ENCODE peak calls at places on chromosomes 16 and 17, in six cellular contexts. One of them, this sample, is unnamed.
A peak's percentile ranks its signal among the peaks of the same experiment; 100 is the strongest.

GRCh38 chr16:57308041-57308440 is 23.6 kb upstream of the PLLP start:
- DNase-seq in stimulated activated effector memory CD8-positive, alpha-beta T cell treated with anti-CD3 and anti-CD28 coated beads, Interleukin-12 subunit alpha, Interleukin-12 subunit beta, amount 100 ng/mL, for 72 hours: no peak
- DNase-seq in germinal center: no peak
- DNase-seq in stimulated activated CD8-positive, alpha-beta memory T cell treated with anti-CD3 and anti-CD28 coated beads, Interleukin-15, amount 100 ng/mL, for 4 hours: no peak
- DNase-seq in amygdala: no peak
- DNase-seq in GOT3: no peak
- DNase-seq in this sample: no peak

GRCh38 chr16:630024-630814 is 566 bp upstream of the WFIKKN1 start:
- DNase-seq in GOT3: no peak
- DNase-seq in stimulated activated effector memory CD8-positive, alpha-beta T cell treated with anti-CD3 and anti-CD28 coated beads, Interleukin-12 subunit alpha, Interleukin-12 subunit beta, amount 100 ng/mL, for 72 hours: no peak
- DNase-seq in germinal center: no peak
- DNase-seq in amygdala: no peak
- DNase-seq in stimulated activated CD8-positive, alpha-beta memory T cell treated with anti-CD3 and anti-CD28 coated beads, Interleukin-15, amount 100 ng/mL, for 4 hours: no peak
- DNase-seq in this sample: no peak

GRCh38 chr17:76080934-76081287 is 1.9 kb downstream of the ZACN start:
- DNase-seq in germinal center: no peak
- DNase-seq in amygdala: no peak
- DNase-seq in GOT3: no peak
- DNase-seq in stimulated activated effector memory CD8-positive, alpha-beta T cell treated with anti-CD3 and anti-CD28 coated beads, Interleukin-12 subunit alpha, Interleukin-12 subunit beta, amount 100 ng/mL, for 72 hours: no peak
- DNase-seq in stimulated activated CD8-positive, alpha-beta memory T cell treated with anti-CD3 and anti-CD28 coated beads, Interleukin-15, amount 100 ng/mL, for 4 hours: no peak
- DNase-seq in this sample: no peak

GRCh38 chr17:21530841-21531240 is 154.7 kb downstream of the KCNJ12 start:
- DNase-seq in stimulated activated effector memory CD8-positive, alpha-beta T cell treated with anti-CD3 and anti-CD28 coated beads, Interleukin-12 subunit alpha, Interleukin-12 subunit beta, amount 100 ng/mL, for 72 hours: no peak
- DNase-seq in germinal center: no peak
- DNase-seq in GOT3: no peak
- DNase-seq in amygdala: no peak
- DNase-seq in stimulated activated CD8-positive, alpha-beta memory T cell treated with anti-CD3 and anti-CD28 coated beads, Interleukin-15, amount 100 ng/mL, for 4 hours: no peak
- DNase-seq in this sample: no peak

GRCh38 chr17:81385320-81386111 is 9.7 kb upstream of the BAHCC1 start:
- DNase-seq in amygdala: peak; percentile 98
- DNase-seq in stimulated activated effector memory CD8-positive, alpha-beta T cell treated with anti-CD3 and anti-CD28 coated beads, Interleukin-12 subunit alpha, Interleukin-12 subunit beta, amount 100 ng/mL, for 72 hours: no peak
- DNase-seq in GOT3: no peak
- DNase-seq in stimulated activated CD8-positive, alpha-beta memory T cell treated with anti-CD3 and anti-CD28 coated beads, Interleukin-15, amount 100 ng/mL, for 4 hours: no peak
- DNase-seq in germinal center: no peak
- DNase-seq in this sample: no peak

GRCh38 chr16:27439273-27440018 is 37.5 kb downstream of the IL21R start:
- DNase-seq in amygdala: no peak
- DNase-seq in stimulated activated effector memory CD8-positive, alpha-beta T cell treated with anti-CD3 and anti-CD28 coated beads, Interleukin-12 subunit alpha, Interleukin-12 subunit beta, amount 100 ng/mL, for 72 hours: no peak
- DNase-seq in GOT3: no peak
- DNase-seq in germinal center: no peak
- DNase-seq in stimulated activated CD8-positive, alpha-beta memory T cell treated with anti-CD3 and anti-CD28 coated beads, Interleukin-15, amount 100 ng/mL, for 4 hours: no peak
- DNase-seq in this sample: no peak

GRCh38 chr16:69520800-69521602 is 44.8 kb upstream of the NFAT5 start:
- DNase-seq in germinal center: no peak
- DNase-seq in stimulated activated effector memory CD8-positive, alpha-beta T cell treated with anti-CD3 and anti-CD28 coated beads, Interleukin-12 subunit alpha, Interleukin-12 subunit beta, amount 100 ng/mL, for 72 hours: peak; percentile 33
- DNase-seq in GOT3: no peak
- DNase-seq in amygdala: no peak
- DNase-seq in stimulated activated CD8-positive, alpha-beta memory T cell treated with anti-CD3 and anti-CD28 coated beads, Interleukin-15, amount 100 ng/mL, for 4 hours: no peak
- DNase-seq in this sample: no peak

GRCh38 chr16:3158498-3159314 is 23.9 kb downstream of the ZNF213 start:
- DNase-seq in amygdala: peak; percentile 51
- DNase-seq in stimulated activated effector memory CD8-positive, alpha-beta T cell treated with anti-CD3 and anti-CD28 coated beads, Interleukin-12 subunit alpha, Interleukin-12 subunit beta, amount 100 ng/mL, for 72 hours: peak; percentile 73
- DNase-seq in GOT3: peak; percentile 79
- DNase-seq in stimulated activated CD8-positive, alpha-beta memory T cell treated with anti-CD3 and anti-CD28 coated beads, Interleukin-15, amount 100 ng/mL, for 4 hours: peak; percentile 87
- DNase-seq in germinal center: peak; percentile 90
- DNase-seq in this sample: peak; percentile 89

GRCh38 chr17:74393323-74393942 is 26.1 kb downstream of the GPR142 start:
- DNase-seq in stimulated activated CD8-positive, alpha-beta memory T cell treated with anti-CD3 and anti-CD28 coated beads, Interleukin-15, amount 100 ng/mL, for 4 hours: no peak
- DNase-seq in germinal center: no peak
- DNase-seq in stimulated activated effector memory CD8-positive, alpha-beta T cell treated with anti-CD3 and anti-CD28 coated beads, Interleukin-12 subunit alpha, Interleukin-12 subunit beta, amount 100 ng/mL, for 72 hours: no peak
- DNase-seq in GOT3: no peak
- DNase-seq in amygdala: peak; percentile 4
- DNase-seq in this sample: no peak

GRCh38 chr16:27867122-27868110 is 196.1 kb downstream of the GSG1L start:
- DNase-seq in GOT3: no peak
- DNase-seq in amygdala: peak; percentile 60
- DNase-seq in germinal center: peak; percentile 79
- DNase-seq in stimulated activated effector memory CD8-positive, alpha-beta T cell treated with anti-CD3 and anti-CD28 coated beads, Interleukin-12 subunit alpha, Interleukin-12 subunit beta, amount 100 ng/mL, for 72 hours: peak; percentile 45
- DNase-seq in stimulated activated CD8-positive, alpha-beta memory T cell treated with anti-CD3 and anti-CD28 coated beads, Interleukin-15, amount 100 ng/mL, for 4 hours: peak; percentile 7
- DNase-seq in this sample: no peak

GRCh38 chr17:27535178-27535928 is 79.1 kb downstream of the KSR1 start:
- DNase-seq in amygdala: no peak
- DNase-seq in GOT3: no peak
- DNase-seq in germinal center: no peak
- DNase-seq in stimulated activated CD8-positive, alpha-beta memory T cell treated with anti-CD3 and anti-CD28 coated beads, Interleukin-15, amount 100 ng/mL, for 4 hours: no peak
- DNase-seq in stimulated activated effector memory CD8-positive, alpha-beta T cell treated with anti-CD3 and anti-CD28 coated beads, Interleukin-12 subunit alpha, Interleukin-12 subunit beta, amount 100 ng/mL, for 72 hours: no peak
- DNase-seq in this sample: no peak

GRCh38 chr17:1137465-1137894 is 42.3 kb downstream of the ABR start:
- DNase-seq in germinal center: no peak
- DNase-seq in amygdala: no peak
- DNase-seq in stimulated activated CD8-positive, alpha-beta memory T cell treated with anti-CD3 and anti-CD28 coated beads, Interleukin-15, amount 100 ng/mL, for 4 hours: no peak
- DNase-seq in stimulated activated effector memory CD8-positive, alpha-beta T cell treated with anti-CD3 and anti-CD28 coated beads, Interleukin-12 subunit alpha, Interleukin-12 subunit beta, amount 100 ng/mL, for 72 hours: no peak
- DNase-seq in GOT3: no peak
- DNase-seq in this sample: no peak

GRCh38 chr16:72122308-72122707 is 28.7 kb downstream of the DHX38 start:
- DNase-seq in amygdala: no peak
- DNase-seq in germinal center: no peak
- DNase-seq in stimulated activated CD8-positive, alpha-beta memory T cell treated with anti-CD3 and anti-CD28 coated beads, Interleukin-15, amount 100 ng/mL, for 4 hours: no peak
- DNase-seq in stimulated activated effector memory CD8-positive, alpha-beta T cell treated with anti-CD3 and anti-CD28 coated beads, Interleukin-12 subunit alpha, Interleukin-12 subunit beta, amount 100 ng/mL, for 72 hours: no peak
- DNase-seq in GOT3: no peak
- DNase-seq in this sample: no peak

GRCh38 chr16:87560428-87561199 is 41.7 kb upstream of the JPH3 start:
- DNase-seq in amygdala: no peak
- DNase-seq in stimulated activated CD8-positive, alpha-beta memory T cell treated with anti-CD3 and anti-CD28 coated beads, Interleukin-15, amount 100 ng/mL, for 4 hours: no peak
- DNase-seq in stimulated activated effector memory CD8-positive, alpha-beta T cell treated with anti-CD3 and anti-CD28 coated beads, Interleukin-12 subunit alpha, Interleukin-12 subunit beta, amount 100 ng/mL, for 72 hours: no peak
- DNase-seq in GOT3: no peak
- DNase-seq in germinal center: peak; percentile 54
- DNase-seq in this sample: no peak

GRCh38 chr16:84833142-84833495 is 13.3 kb downstream of the CRISPLD2 start:
- DNase-seq in stimulated activated effector memory CD8-positive, alpha-beta T cell treated with anti-CD3 and anti-CD28 coated beads, Interleukin-12 subunit alpha, Interleukin-12 subunit beta, amount 100 ng/mL, for 72 hours: no peak
- DNase-seq in stimulated activated CD8-positive, alpha-beta memory T cell treated with anti-CD3 and anti-CD28 coated beads, Interleukin-15, amount 100 ng/mL, for 4 hours: no peak
- DNase-seq in GOT3: no peak
- DNase-seq in amygdala: no peak
- DNase-seq in germinal center: no peak
- DNase-seq in this sample: no peak